ENCODE peak calls at places on chromosome 17, in four cellular contexts. M is GM23338, Z is sigmoid colon, Q is HCT116. G is an unnamed sample. For H3K4me1, the result is how much of the 10 kb centered on the place peaks cover.

GRCh38 chr17:52673791-52674190 is 515.3 kb upstream of the CA10 start:
- DNase-seq in Q (no peak), M (no peak), Z (no peak), G (no peak)

GRCh38 chr17:58702708-58703107 is 10.3 kb downstream of the RAD51C start:
- DNase-seq in Q (no peak), Z (no peak), M (no peak), G (no peak)

GRCh38 chr17:72122336-72122667 is 1.5 kb downstream of the SOX9 start:
- DNase-seq in Z (no peak), M (no peak), Q (no peak), G (no peak)

GRCh38 chr17:61296058-61296457 is 103.6 kb upstream of the TBX2 start:
- DNase-seq in Q (no peak), Z (no peak), M (no peak), G (no peak)

GRCh38 chr17:82863941-82864720 is 24.3 kb upstream of the ZNF750 start:
- DNase-seq in Q (peak), Z (no peak), M (no peak), G (peak)

GRCh38 chr17:35087731-35088646 is 24.5 kb upstream of the RFFL start:
- DNase-seq in Q (no peak), Z (peak), M (peak), G (peak)

GRCh38 chr17:61809816-61810392 is 53.4 kb downstream of the BRIP1 start:
- DNase-seq in Q (no peak), Z (no peak), M (no peak), G (no peak)

GRCh38 chr17:32541640-32542039 is 54.8 kb downstream of the CDK5R1 start:
- DNase-seq in Q (no peak), Z (no peak), M (peak), G (no peak)

GRCh38 chr17:31388770-31389672 is 2.5 kb upstream of the RAB11FIP4 start:
- DNase-seq in Z (no peak), M (peak), Q (no peak), G (no peak)

GRCh38 chr17:9266031-9266680 is 244.8 kb downstream of the NTN1 start:
- DNase-seq in M (no peak), Q (no peak), Z (no peak), G (no peak)

GRCh38 chr17:60832206-60832605 is 154.6 kb downstream of the BCAS3 start:
- DNase-seq in Z (no peak), M (no peak), Q (no peak), G (no peak)

GRCh38 chr17:37086329-37086728 is 137.6 kb downstream of the AATF start:
- DNase-seq in Q (no peak), Z (no peak), M (no peak), G (no peak)

GRCh38 chr17:20156196-20157077 is 147.3 kb downstream of the SPECC1 start:
- DNase-seq in M (peak), Q (peak), Z (no peak), G (peak)

GRCh38 chr17:61284174-61284573 is 115.5 kb upstream of the TBX2 start:
- DNase-seq in M (no peak), Z (no peak), Q (no peak), G (no peak)

GRCh38 chr17:15264542-15264941 is 584 bp downstream of the PMP22 start:
- DNase-seq in Z (no peak), M (no peak), Q (no peak), G (peak)

GRCh38 chr17:80901319-80901718 is 90.3 kb upstream of the CHMP6 start:
- DNase-seq in Q (no peak), M (no peak), Z (no peak), G (no peak)

GRCh38 chr17:73624496-73624988 is 19.7 kb downstream of the SDK2 start:
- DNase-seq in M (no peak), Z (no peak), Q (no peak), G (no peak)

GRCh38 chr17:33292981-33293867 is at the start of gene ASIC2:
- DNase-seq in Z (no peak), M (peak), Q (no peak), G (peak)

GRCh38 chr17:28324272-28324745 is 5.3 kb downstream of the TMEM97 start:
- DNase-seq in M (no peak), Q (no peak), Z (no peak), G (no peak)

GRCh38 chr17:32519769-32520701 is 33.2 kb downstream of the CDK5R1 start:
- DNase-seq in M (peak), Z (peak), Q (no peak), G (peak)

GRCh38 chr17:65362826-65363225 is 198.6 kb downstream of the AXIN2 start:
- DNase-seq in M (no peak), Q (no peak), Z (no peak), G (no peak)

GRCh38 chr17:68122587-68122986 is 87.1 kb downstream of the KPNA2 start:
- DNase-seq in Z (no peak), Q (no peak), M (no peak), G (no peak)

GRCh38 chr17:82937411-82938371 is 97.9 kb upstream of the ZNF750 start:
- DNase-seq in M (peak), Q (no peak), Z (peak), G (peak)

GRCh38 chr17:74610108-74610507 is 13.4 kb downstream of the CD300E start:
- DNase-seq in M (peak), Z (no peak), Q (no peak), G (no peak)

GRCh38 chr17:81477173-81477572 is 35.4 kb downstream of the ACTG1 start:
- DNase-seq in M (no peak), Z (no peak), Q (no peak), G (no peak)

GRCh38 chr17:43416998-43417891 is 18.5 kb downstream of the ARL4D start:
- DNase-seq in Q (no peak), Z (peak), M (no peak), G (peak)

GRCh38 chr17:5219536-5219935 is 15.1 kb downstream of the SCIMP start:
- DNase-seq in M (no peak), Q (no peak), Z (no peak), G (no peak)

GRCh38 chr17:43467981-43468541 is 15.7 kb upstream of the DHX8 start:
- DNase-seq in Z (peak), M (no peak), Q (no peak), G (no peak)

GRCh38 chr17:62963296-62963695 is 2.7 kb upstream of the TANC2 start:
- DNase-seq in Z (no peak), M (no peak), Q (peak), G (no peak)

GRCh38 chr17:6429266-6429665 is 5.7 kb downstream of the AIPL1 start:
- DNase-seq in M (no peak), Q (no peak), Z (no peak), G (no peak)

GRCh38 chr17:6426356-6427101 is 8.4 kb downstream of the AIPL1 start:
- DNase-seq in M (no peak), Z (no peak), Q (no peak), G (no peak)

GRCh38 chr17:6425407-6425806 is 9.5 kb downstream of the AIPL1 start:
- DNase-seq in M (no peak), Q (no peak), Z (no peak), G (no peak)

GRCh38 chr17:6428207-6428965 is 6.5 kb downstream of the AIPL1 start:
- DNase-seq in Q (no peak), Z (no peak), M (no peak), G (no peak)

DNA sequence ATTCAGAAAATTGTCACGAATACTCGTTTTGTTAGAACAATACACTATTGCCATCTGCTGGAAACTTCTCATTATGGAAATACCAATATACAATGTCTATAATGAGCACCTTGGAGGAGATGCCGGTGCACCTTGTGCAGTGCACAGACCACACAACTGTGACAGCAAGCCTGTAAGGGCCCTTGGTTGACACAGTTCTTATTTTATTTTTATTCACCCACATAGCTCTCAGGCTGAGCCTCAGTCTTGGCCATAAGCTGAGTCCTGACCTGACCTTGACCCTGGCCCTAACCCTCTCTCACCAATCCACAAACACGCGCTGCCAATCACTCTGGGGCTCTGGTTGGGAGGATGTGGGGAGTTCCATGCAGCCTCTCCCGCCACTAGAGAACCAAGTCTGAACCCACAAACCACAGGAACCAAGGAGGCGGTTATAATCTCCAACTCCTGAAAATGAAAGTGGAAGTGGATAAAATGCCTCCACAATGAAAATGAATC is 7.6 kb downstream of the AIPL1 start:
- DNase-seq in Z (no peak), M (no peak), Q (no peak), G (no peak)
- TF ChIP-seq POLR2AphosphoS5 in Z (no peak), M (no peak), Q (no peak), G (no peak)

DNA sequence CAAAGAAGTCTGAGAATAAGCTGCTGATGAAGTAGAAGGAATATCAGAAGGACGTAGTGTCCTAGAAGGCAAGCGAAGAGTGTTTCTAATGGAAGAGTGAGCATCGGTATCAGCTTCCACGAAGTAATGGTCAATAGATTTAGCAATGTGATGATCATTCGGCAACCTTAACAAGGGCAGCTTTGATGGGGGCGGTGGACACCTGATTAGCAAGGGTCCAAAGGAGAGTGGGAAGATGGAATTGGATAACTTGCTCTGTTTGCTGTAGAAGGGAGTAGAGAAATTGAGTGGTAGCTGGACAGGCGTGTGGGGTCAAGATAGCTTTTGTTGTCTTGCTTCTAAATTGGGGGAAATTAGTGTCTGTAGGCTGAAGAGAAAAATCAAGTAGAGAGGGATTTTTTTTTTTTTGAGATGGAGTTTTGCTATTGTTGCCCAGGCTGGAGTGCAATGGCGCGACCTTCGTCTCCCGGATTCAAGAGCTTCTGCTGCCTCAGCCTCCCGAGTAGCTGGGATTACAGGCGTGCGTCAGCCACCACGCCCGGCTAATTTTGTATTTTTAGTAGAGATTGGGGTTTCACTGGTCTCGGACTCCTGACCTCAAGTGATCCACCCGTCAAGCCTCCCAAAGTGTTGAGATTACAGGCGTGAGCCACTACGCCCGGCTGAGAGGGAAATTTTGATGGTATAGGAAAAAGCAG is 13.9 kb upstream of the HES7 start:
- DNase-seq in Z (peak), Q (no peak), M (no peak), G (no peak)
- H3K4me3 ChIP-seq in Z (no peak), Q (no peak), M (peak), G (no peak)

DNA sequence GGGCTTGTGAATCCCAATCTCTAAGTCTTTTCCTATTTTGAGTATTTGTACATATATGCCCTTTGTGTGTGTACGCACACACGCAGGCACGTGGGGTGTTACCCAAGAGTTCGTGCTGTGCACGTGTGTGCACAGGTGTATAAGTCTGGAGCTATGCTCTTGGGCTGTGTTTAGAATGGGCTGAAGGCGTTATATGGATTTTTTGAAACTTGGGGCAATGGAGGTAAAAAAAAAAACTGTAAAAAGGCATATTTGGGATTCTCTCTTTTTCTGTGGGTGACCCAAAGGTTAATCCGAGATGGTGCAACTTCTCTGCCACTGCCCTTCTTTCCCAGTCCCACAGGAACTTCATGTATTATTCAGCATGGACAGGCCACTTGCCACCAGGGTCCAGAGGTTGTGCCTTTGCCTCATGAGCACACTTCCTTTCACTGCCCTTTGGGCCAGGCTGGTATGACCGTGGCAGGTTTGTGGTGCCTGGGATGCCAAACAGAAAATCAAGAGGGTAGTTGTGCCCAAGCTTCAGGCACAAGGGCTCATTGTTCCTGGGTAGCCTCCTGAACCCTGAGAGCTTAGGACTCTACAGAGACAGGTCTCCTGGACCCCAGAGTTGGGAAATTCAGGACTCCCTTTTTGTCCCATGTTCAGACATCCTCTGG is 1.6 kb downstream of the ABCC3 start:
- DNase-seq in Q (no peak), M (no peak), Z (no peak), G (no peak)
- H3K4me1 ChIP-seq in Q (half or more), M (under half), Z (under half), G (under half)

DNA sequence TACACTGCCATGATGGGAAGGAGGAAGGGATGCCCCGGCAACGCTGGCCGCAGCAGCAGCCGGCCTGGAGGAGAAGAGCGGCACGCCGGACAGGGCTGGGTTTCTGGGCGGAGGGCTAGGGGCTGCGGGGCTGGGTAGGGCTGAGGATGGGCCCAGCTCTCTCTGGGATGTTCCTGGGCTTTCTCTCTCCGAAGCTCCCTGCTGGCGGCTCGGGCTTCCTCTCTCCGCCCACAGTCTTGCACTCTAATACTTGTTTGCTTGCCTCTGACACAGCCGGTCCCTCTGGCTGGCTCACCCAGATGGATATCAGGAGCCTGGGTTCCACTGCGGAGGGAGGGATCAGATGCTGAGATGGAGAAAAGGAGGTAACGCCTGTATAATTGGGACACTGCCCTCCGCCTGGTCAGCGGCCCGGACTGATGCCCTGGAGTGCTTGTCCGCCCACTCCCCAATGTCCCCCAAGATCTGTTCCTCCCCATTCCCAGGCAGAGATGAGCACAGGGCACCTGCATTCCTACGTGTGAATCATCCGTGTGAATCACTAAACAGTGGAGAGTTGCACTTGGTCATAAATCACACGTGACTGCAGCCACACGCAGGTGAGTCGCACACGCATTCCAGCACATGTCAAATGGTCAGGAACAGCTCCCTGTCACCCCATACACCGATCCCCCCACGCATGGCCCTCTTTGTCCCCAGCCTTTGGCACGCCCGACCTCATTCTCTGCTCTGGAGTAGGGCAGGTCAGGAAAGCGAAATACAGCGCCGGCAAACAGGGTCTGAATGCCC is at the start of gene ALOXE3:
- DNase-seq in Z (peak), M (peak), Q (peak), G (peak)
- TF ChIP-seq POLR2AphosphoS5 in Z (no peak), M (no peak), Q (peak), G (peak)

GRCh38 chr17:40018211-40019121 is 3.2 kb downstream of the CSF3 start:
- DNase-seq in Z (peak), M (peak), Q (no peak), G (no peak)
- H3K4me3 ChIP-seq in Z (no peak), M (peak), Q (no peak), G (no peak)

DNA sequence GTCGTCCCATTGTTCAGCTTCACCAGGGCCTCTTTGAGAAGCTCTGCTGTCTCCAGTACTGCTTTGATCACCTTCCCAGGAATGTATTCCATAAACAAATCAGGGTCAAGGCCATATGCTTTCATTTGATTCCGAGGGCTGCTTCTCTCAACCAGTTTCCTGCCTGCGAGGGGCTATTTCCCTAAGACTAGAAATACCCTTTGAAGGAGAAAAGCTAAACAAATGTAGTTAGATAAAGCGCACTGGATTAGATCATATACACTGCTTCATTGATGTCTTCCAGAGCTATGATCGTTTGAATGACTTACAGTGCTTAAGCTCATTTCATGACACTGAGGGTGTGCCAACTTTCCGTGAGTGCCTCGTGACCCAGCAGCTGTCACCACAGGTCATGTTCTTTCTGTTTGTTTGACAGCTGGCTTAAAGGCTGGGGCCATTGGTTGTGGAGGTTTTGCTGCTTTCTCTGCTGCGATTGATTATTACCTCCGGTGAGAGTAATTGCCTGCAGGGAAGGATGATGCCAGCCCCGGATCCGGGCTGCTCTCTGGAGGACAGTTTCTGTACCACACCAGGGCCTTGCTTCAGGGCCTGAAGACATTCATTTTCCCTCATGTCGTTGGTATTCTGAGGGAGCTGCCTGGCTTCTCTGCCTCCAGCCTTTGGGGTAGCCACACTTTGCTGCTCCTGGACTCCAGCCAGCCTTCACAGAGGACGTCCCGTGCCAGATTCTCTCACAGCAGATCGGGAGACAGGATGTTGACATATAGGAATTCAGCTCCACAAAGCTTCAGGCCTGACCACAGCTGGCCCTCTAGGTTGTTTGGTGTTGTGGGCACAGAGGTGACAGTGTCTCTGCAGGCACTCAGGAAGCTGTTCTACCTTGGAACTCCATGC is 3.9 kb downstream of the TIMM22 start:
- DNase-seq in Q (no peak), Z (no peak), M (no peak), G (no peak)
- H3K4me1 ChIP-seq in Q (under half), Z (half or more), M (under half), G (under half)

GRCh38 chr17:78111012-78111726 is 17.4 kb downstream of the TMC6 start:
- DNase-seq in M (no peak), Q (no peak), Z (peak), G (no peak)
- TF ChIP-seq POLR2AphosphoS5 in M (no peak), Q (no peak), Z (no peak), G (no peak)

GRCh38 chr17:76867578-76868175 is 527 bp upstream of the MGAT5B start:
- DNase-seq in Q (no peak), Z (no peak), M (peak), G (no peak)

GRCh38 chr17:76869209-76869877 is 1.1 kb downstream of the MGAT5B start:
- DNase-seq in Z (no peak), M (peak), Q (no peak), G (no peak)

GRCh38 chr17:76868176-76868668 is at the start of gene MGAT5B:
- DNase-seq in M (peak), Q (peak), Z (peak), G (peak)

GRCh38 chr17:76869878-76870714 is 1.9 kb downstream of the MGAT5B start:
- DNase-seq in Q (no peak), Z (no peak), M (peak), G (no peak)

DNA sequence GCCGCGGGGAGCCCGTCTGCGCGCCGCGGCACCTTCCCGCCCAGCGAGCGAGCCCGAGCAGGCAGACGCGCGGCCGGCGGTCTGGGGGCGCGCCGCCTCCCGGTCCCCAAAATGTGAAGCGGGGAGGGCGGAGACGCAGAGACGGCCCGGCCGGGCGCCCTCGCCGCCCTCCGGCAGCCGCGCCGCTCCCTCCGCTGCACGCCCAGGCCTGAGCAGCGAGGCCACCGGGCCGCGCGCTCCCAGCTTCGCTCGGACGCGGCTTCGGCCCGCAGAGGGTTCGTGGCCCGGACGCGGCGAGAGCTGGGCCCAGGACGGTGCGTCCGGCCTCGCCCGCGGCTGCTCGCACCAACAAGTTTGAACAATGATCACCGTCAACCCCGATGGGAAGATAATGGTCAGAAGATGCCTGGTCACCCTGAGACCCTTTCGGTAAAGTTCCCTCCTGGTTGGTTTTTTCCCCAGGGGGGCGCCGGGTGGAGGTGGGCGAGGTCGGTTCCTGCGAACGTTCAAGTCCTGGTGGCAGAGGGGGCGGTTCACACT is 535 bp downstream of the MGAT5B start:
- DNase-seq in Q (no peak), M (peak), Z (no peak), G (no peak)
- H3K4me3 ChIP-seq in Q (peak), M (peak), Z (no peak), G (no peak)

G was measured in transverse colon.